ENCODE peak calls at places on chromosomes 7 and 10, in four cellular contexts. One of them, this sample, is unnamed.

GRCh38 chr7:2242541-2243482 is 786 bp downstream of the NUDT1 start:
- DNase-seq in heart right ventricle: no peak
- DNase-seq in stomach: no peak
- DNase-seq in dorsolateral prefrontal cortex: no peak
- DNase-seq in this sample: peak; percentile 31

GRCh38 chr7:77269360-77270075 is 69.9 kb upstream of the FGL2 start:
- DNase-seq in heart right ventricle: no peak
- DNase-seq in dorsolateral prefrontal cortex: no peak
- DNase-seq in stomach: no peak
- DNase-seq in this sample: no peak

GRCh38 chr10:6240254-6240653 is 37.5 kb downstream of the PFKFB3 start:
- DNase-seq in dorsolateral prefrontal cortex: no peak
- DNase-seq in stomach: peak; percentile 21
- DNase-seq in heart right ventricle: no peak
- DNase-seq in this sample: no peak

GRCh38 chr10:118867768-118868167 is 113.0 kb upstream of the CACUL1 start:
- DNase-seq in heart right ventricle: no peak
- DNase-seq in stomach: no peak
- DNase-seq in dorsolateral prefrontal cortex: no peak
- DNase-seq in this sample: no peak

GRCh38 chr10:72513910-72514309 is 112.0 kb downstream of the MICU1 start:
- DNase-seq in stomach: no peak
- DNase-seq in dorsolateral prefrontal cortex: no peak
- DNase-seq in heart right ventricle: no peak
- DNase-seq in this sample: no peak

GRCh38 chr10:112404612-112405011 is 30.7 kb downstream of the ACSL5 start:
- DNase-seq in heart right ventricle: no peak
- DNase-seq in dorsolateral prefrontal cortex: no peak
- DNase-seq in stomach: no peak
- DNase-seq in this sample: no peak

GRCh38 chr10:61897671-61898434 is 3.6 kb upstream of the ARID5B start:
- DNase-seq in stomach: peak; percentile 55
- DNase-seq in dorsolateral prefrontal cortex: peak; percentile 51
- DNase-seq in heart right ventricle: no peak
- DNase-seq in this sample: no peak

GRCh38 chr7:105773030-105773460 is 103.4 kb downstream of the ATXN7L1 start:
- DNase-seq in dorsolateral prefrontal cortex: no peak
- DNase-seq in heart right ventricle: no peak
- DNase-seq in stomach: no peak
- DNase-seq in this sample: no peak

GRCh38 chr7:96931891-96932290 is 73.5 kb upstream of the DLX6 start:
- DNase-seq in stomach: no peak
- DNase-seq in heart right ventricle: no peak
- DNase-seq in dorsolateral prefrontal cortex: no peak
- DNase-seq in this sample: no peak

GRCh38 chr7:34928052-34928451 is 109.2 kb downstream of the DPY19L1 start:
- DNase-seq in stomach: peak; percentile 39
- DNase-seq in dorsolateral prefrontal cortex: peak; percentile 74
- DNase-seq in heart right ventricle: peak; percentile 49
- DNase-seq in this sample: no peak

DNA sequence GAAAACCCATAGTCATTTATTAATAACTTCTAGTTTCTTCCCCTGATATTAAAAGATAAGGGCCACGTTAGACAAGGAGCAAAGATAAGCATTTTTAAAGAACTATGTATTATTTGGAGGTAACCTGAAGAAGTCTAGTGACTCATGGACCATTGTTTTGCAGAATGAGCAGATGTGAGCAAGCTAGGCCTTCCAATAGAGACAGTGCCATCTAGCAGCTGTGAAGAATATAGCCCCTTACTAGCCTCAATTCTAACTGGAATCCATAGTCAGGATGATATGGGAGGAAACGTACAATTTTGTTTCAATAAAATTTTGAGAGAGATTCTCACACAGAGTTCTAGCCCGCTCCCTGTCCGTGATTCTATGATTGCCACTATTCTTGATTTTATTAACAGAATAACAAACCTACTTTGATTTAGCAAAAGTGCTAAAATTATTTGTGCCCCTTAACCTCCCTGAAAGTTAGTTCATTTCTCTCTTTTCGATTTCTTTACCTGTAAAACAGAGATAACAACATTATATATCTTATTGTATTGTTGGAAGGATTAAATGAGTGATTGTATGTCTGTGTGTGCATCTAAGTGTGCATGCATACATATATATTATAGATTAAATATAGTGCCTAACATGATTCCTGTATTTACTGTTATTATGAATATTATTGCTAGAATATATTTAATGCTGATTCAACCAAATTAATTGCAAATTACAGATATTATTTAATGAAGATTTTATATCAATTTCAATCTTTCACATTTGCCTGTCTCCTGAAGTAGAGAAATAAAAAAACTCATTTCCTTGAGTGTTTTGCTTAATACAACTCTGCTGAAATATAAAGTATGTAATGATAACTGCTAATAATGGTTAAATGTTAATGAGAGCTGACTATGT is 22.7 kb downstream of the FAM237B start:
- DNase-seq in dorsolateral prefrontal cortex: no peak
- DNase-seq in heart right ventricle: no peak
- DNase-seq in stomach: no peak
- DNase-seq in this sample: no peak
- TF ChIP-seq CTCF in dorsolateral prefrontal cortex: peak; percentile 65
- TF ChIP-seq CTCF in heart right ventricle: no peak
- TF ChIP-seq CTCF in stomach: no peak
- TF ChIP-seq CTCF in this sample: no peak

DNA sequence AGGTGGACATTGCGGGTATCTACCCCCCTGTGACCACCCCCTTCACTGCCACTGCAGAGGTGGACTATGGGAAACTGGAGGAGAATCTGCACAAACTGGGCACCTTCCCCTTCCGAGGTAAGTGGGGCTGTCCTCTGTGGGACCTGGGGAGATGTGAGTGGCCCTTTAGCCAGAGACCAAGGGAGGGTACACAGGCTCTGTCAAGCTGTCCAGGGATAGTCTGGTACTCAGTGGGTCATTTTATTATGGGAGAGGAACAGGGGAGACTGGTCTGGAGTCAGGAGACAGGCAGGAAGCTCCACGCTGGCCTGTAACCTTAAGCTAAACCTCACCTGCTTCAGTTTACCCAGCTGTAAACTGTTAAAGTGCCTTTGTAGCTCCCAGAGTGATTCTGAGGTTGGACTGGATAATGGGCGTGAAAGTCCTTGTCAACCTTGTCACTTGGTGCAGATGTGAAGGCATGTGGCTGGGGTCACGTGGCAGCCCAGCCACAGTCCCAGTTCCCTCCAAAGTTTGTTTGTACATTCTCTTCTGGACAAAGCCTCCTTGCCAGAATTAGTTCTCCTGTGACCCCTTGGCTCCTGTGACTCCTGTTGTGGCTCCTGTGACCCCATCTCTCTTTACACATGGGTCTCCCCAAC is 729 bp downstream of the HOGA1 start:
- DNase-seq in dorsolateral prefrontal cortex: no peak
- DNase-seq in heart right ventricle: no peak
- DNase-seq in stomach: no peak
- DNase-seq in this sample: no peak
- TF ChIP-seq CTCF in dorsolateral prefrontal cortex: no peak
- TF ChIP-seq CTCF in heart right ventricle: no peak
- TF ChIP-seq CTCF in stomach: no peak
- TF ChIP-seq CTCF in this sample: no peak

DNA sequence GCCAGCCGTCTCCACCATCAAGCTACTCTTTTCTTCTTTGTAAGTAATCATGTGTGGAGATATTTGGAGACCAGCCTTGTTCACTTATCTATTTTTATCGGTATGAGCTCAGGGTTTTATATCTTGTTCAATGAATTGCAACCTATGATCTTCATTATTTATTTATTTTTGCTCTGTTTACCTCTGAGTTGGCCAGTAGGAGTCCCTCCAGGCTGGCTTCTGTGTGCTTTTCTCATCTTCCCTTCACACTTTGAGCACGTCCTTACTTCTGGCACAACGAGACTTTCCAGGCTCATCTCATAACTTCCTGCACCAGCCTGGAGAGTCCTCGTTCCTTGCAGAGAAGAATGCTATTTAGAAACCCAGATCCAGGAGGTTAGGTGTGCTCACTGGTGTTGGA is 375.8 kb upstream of the PODXL start:
- DNase-seq in dorsolateral prefrontal cortex: no peak
- DNase-seq in stomach: no peak
- DNase-seq in heart right ventricle: no peak
- DNase-seq in this sample: no peak
- TF ChIP-seq CTCF in dorsolateral prefrontal cortex: no peak
- TF ChIP-seq CTCF in stomach: no peak
- TF ChIP-seq CTCF in heart right ventricle: no peak
- TF ChIP-seq CTCF in this sample: no peak

GRCh38 chr7:128863433-128863989 is 855 bp downstream of the ATP6V1F start:
- DNase-seq in stomach: peak; percentile 42
- DNase-seq in heart right ventricle: no peak
- DNase-seq in dorsolateral prefrontal cortex: no peak
- DNase-seq in this sample: peak; percentile 27
- TF ChIP-seq CTCF in stomach: no peak
- TF ChIP-seq CTCF in heart right ventricle: no peak
- TF ChIP-seq CTCF in dorsolateral prefrontal cortex: no peak
- TF ChIP-seq CTCF in this sample: no peak

DNA sequence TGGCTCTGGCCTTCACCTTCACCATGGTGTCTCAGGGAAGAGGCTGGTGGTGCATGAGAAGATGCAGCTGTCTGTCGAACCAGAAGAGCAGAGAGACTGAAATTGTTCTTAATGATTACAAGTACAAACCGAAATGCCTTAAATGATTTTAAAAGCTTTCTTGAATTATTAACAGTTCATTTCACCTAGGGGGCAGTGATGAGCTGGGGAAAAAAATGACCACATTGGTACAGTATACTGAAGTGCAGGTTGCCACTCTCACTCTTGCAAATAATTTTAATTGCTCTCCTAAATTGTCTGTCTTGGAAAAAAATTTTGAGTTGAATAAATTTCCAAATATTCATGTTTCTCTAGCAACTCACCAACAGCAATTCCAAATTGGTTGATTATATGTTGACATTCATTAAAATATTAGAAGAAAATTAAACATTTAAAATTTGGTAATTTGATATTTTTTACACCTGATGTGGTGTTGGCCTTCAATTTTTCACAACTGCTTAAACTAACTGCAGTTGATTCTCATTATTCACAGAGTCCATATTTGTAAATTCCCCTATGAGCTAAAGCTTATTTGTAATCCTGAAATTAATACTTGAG is 692.6 kb downstream of the ZWINT start:
- DNase-seq in heart right ventricle: no peak
- DNase-seq in stomach: no peak
- DNase-seq in dorsolateral prefrontal cortex: no peak
- DNase-seq in this sample: no peak
- TF ChIP-seq CTCF in heart right ventricle: no peak
- TF ChIP-seq CTCF in stomach: no peak
- TF ChIP-seq CTCF in dorsolateral prefrontal cortex: no peak
- TF ChIP-seq CTCF in this sample: no peak

DNA sequence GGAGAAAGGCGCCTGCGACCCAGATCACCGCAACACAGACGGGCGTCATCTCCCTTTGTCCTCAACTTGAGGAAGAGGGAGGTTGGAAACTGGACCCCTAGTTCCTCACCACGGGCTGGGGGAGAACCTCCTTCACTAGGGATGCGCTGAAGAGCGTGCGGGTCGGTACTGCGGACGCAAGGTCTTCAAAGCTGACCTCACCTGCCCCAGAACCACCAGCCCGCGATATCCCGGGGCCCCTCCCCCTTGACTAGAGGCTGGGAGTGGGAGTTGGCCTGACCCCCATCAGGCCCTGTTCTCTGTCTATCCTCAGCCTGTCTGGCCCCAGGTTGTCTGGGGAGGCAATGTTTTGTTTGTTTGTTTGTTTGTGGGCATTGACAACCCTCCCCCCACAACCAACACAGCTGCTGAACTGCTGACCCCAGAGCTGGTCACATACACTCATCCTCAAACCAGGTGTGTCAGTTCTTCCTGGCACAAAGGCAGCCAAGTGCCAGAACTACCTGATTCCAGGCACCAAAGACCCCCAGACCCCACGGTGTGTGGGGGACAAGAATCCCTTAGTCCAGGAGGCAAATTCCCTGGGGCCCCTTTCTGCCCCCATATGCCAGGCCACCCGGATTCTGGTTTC is 2.9 kb downstream of the NPM3 start:
- DNase-seq in heart right ventricle: no peak
- DNase-seq in stomach: no peak
- DNase-seq in dorsolateral prefrontal cortex: no peak
- DNase-seq in this sample: no peak
- TF ChIP-seq CTCF in heart right ventricle: no peak
- TF ChIP-seq CTCF in stomach: no peak
- TF ChIP-seq CTCF in dorsolateral prefrontal cortex: peak; percentile 38
- TF ChIP-seq CTCF in this sample: no peak

DNA sequence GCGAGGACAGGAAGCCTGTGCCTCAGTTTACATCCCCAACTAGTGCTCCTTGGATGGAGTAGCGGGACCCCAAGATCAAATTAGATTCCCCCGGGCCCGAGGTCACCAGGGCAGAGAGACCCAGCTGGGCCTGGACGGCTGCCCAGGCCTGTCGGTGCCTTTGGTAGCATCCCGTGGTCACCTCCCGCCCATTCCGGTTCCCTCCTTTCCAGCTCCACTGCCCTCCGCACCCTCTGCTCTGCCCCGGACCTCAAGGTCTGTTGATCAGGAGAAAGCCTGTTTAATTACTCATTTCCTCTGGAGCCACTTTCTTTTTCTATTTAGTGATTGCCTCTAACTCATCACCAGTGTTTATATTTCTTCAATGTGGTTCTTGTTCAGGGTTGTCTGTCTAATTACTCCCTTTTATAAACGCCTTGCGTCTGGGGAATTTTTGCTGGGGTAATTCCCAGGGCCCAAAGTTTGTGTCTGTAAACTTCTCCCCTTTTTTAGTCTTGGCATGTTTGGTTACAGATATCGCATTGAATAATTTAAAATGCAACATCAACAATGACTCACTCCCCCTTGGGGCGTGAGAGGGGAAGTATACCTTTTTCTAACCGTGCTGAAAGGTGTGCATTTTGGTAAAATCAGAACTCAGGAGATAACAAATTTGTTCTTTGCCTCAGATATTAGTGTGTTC is 1.9 kb downstream of the FOXK1 start:
- DNase-seq in stomach: peak; percentile 58
- DNase-seq in heart right ventricle: peak; percentile 64
- DNase-seq in dorsolateral prefrontal cortex: no peak
- DNase-seq in this sample: peak; percentile 41
- TF ChIP-seq CTCF in stomach: peak; percentile 5
- TF ChIP-seq CTCF in heart right ventricle: no peak
- TF ChIP-seq CTCF in dorsolateral prefrontal cortex: no peak
- TF ChIP-seq CTCF in this sample: no peak